ENCODE peak calls at places on chromosomes 16 and 17, in seven cellular contexts. U is smooth muscle cell of the brain vasculature; F is HEK293T; V is AG04450; S is activated T-helper 1 cell treated with anti-CD3 and anti-CD28 coated beads, Interleukin-12 subunit alpha, Interleukin-12 subunit beta, Interleukin-2, Interleukin-4 antibody, amounts not matched to agents 30 ng/mL and 10 ng/mL and 1 ng/mL, durations not matched to agents 14 hours and 24 hours and 36 hours; M is stimulated activated CD8-positive, alpha-beta memory T cell treated with anti-CD3 and anti-CD28 coated beads, Interleukin-2, amount 100 ng/mL, for 1 hour; P is ELF-1. Z is an unnamed sample.

GRCh38 chr16:65415460-65415859 is 293.6 kb upstream of the CDH11 start:
- DNase-seq in U (no peak), F (no peak), V (no peak), S (no peak), M (no peak), P (no peak), Z (no peak)

GRCh38 chr17:47275245-47275984 is 21.8 kb downstream of the ITGB3 start:
- DNase-seq in U (peak), F (peak), V (peak), S (no peak), M (no peak), P (peak), Z (no peak)

GRCh38 chr16:56856876-56857447 is 8.0 kb upstream of the SLC12A3 start:
- DNase-seq in U (no peak), F (no peak), V (no peak), S (no peak), M (no peak), P (no peak), Z (no peak)

GRCh38 chr17:5254903-5255521 is 20.4 kb upstream of the SCIMP start:
- DNase-seq in U (no peak), F (no peak), V (no peak), S (no peak), M (no peak), P (peak), Z (no peak)

GRCh38 chr16:57648590-57649442 is 19.3 kb upstream of the ADGRG3 start:
- DNase-seq in U (peak), F (peak), V (peak), S (peak), M (peak), P (peak), Z (no peak)

GRCh38 chr17:18094409-18094807 is 6.7 kb downstream of the DRG2 start:
- DNase-seq in U (no peak), F (no peak), V (no peak), S (no peak), M (no peak), P (no peak), Z (no peak)

GRCh38 chr16:65904361-65904760 is 462.1 kb upstream of the CDH5 start:
- DNase-seq in U (no peak), F (no peak), V (no peak), S (no peak), M (no peak), P (no peak), Z (no peak)

GRCh38 chr17:65292430-65292829 is 155.3 kb downstream of the RGS9 start:
- DNase-seq in U (no peak), F (no peak), V (no peak), S (no peak), M (no peak), P (no peak), Z (no peak)

GRCh38 chr16:30991052-30991451 is 6.0 kb downstream of the HSD3B7 start:
- DNase-seq in U (no peak), F (no peak), V (no peak), S (no peak), M (no peak), P (no peak), Z (no peak)

GRCh38 chr17:78779848-78780247 is 2.2 kb downstream of the CYTH1 start:
- DNase-seq in U (no peak), F (no peak), V (no peak), S (peak), M (no peak), P (no peak), Z (no peak)

GRCh38 chr17:2851615-2852014 is 55.4 kb downstream of the RAP1GAP2 start:
- DNase-seq in U (no peak), F (no peak), V (no peak), S (no peak), M (no peak), P (no peak), Z (no peak)

GRCh38 chr17:29590979-29591736 is 1.7 kb upstream of the GIT1 start:
- DNase-seq in U (no peak), F (no peak), V (no peak), S (no peak), M (no peak), P (no peak), Z (no peak)

GRCh38 chr17:45230410-45230786 is 8.7 kb downstream of the FMNL1 start:
- DNase-seq in U (no peak), F (no peak), V (no peak), S (no peak), M (no peak), P (no peak), Z (no peak)

GRCh38 chr17:40450175-40450574 is 6.9 kb downstream of the IGFBP4 start:
- DNase-seq in U (no peak), F (peak), V (no peak), S (no peak), M (no peak), P (peak), Z (no peak)

GRCh38 chr16:87741700-87742415 is 23.9 kb downstream of the KLHDC4 start:
- DNase-seq in U (no peak), F (no peak), V (no peak), S (no peak), M (no peak), P (no peak), Z (no peak)

Z was measured in glomerular endothelial cell.